ENCODE peak calls at places on chromosomes 12 and 14, in four cellular contexts. B is H9, T is mesendoderm, G is H1. V is an unnamed sample.

GRCh38 chr12:119354187-119354586 is 19.7 kb downstream of the CCDC60 start:
- DNase-seq in B (no peak), T (no peak), G (no peak), V (no peak)

GRCh38 chr14:62428429-62429203 is 616.6 kb downstream of the KCNH5 start:
- DNase-seq in B (no peak), T (peak; percentile 22), G (no peak), V (peak; percentile 65)

GRCh38 chr14:104784846-104785707 is 10.5 kb downstream of the AKT1 start:
- DNase-seq in B (no peak), T (no peak), G (no peak), V (no peak)

GRCh38 chr12:31752450-31752849 is 23.6 kb upstream of the AMN1 start:
- DNase-seq in B (no peak), T (peak; percentile 44), G (no peak), V (no peak)

GRCh38 chr14:32430326-32430725 is 101.2 kb downstream of the AKAP6 start:
- DNase-seq in B (no peak), T (no peak), G (no peak), V (peak; percentile 69)

GRCh38 chr14:93525691-93526451 is 95.1 kb downstream of the UNC79 start:
- DNase-seq in B (no peak), T (no peak), G (no peak), V (peak; percentile 10)

GRCh38 chr14:95300002-95300696 is 19.6 kb downstream of the CLMN start:
- DNase-seq in B (no peak), T (no peak), G (no peak), V (no peak)

GRCh38 chr14:96688629-96689028 is 108.6 kb upstream of the VRK1 start:
- DNase-seq in B (no peak), T (peak; percentile 41), G (no peak), V (no peak)

GRCh38 chr12:93369505-93369904 is 8.2 kb upstream of the NUDT4 start:
- DNase-seq in B (no peak), T (no peak), G (no peak), V (no peak)
- H4K5ac ChIP-seq in B (no peak overlapping the region), T (no peak overlapping the region), G (no peak overlapping the region), V (no peak overlapping the region)

DNA sequence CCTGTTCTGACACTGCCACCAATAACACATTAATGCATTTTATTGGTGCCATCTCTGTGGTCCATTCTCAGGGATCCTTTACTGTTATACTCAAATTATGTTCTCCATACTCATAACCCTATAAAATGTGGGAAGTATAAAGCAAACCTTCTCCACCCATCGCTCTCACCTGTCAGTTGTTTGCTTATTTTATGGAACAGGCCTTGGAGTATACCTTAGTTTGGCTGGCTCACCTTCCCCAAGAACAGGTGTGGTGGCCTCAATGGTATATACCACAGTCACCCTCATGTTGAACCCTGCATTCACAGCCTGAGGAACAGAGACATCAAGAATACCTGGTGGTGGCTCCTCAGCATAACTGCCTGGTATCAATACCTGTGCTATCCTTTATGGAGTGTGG is 308.4 kb upstream of the STXBP6 start:
- DNase-seq in B (no peak), T (no peak), G (no peak), V (no peak)
- H4K5ac ChIP-seq in B (no peak overlapping the region), T (no peak overlapping the region), G (no peak overlapping the region), V (no peak overlapping the region)

DNA sequence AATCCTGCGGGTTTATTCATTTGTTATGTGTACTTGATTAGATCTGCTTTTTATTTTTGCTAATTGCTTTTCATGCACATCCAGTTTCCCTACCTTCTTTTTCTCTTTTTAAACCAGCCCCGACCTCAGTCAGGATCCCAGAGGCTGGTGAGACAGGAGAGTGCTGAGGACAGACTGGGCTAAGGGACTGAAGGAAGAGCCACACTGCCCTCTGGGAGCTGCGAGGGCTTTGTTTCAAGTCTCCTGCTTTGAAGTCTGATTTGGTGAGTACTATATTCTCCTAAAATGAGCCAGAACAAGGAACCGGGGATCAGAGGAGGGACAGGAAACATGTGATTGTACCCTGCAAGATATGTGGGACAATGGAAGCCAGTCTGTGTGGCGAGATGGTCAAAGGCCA is 23.9 kb downstream of the PRICKLE1 start:
- DNase-seq in B (peak; percentile 69), T (peak; percentile 54), G (peak; percentile 50), V (no peak)
- H4K5ac ChIP-seq in B (no peak overlapping the region), T (no peak overlapping the region), G (no peak overlapping the region), V (peak overlapping the region; percentile 95)

GRCh38 chr12:95838125-95838524 is 20.6 kb upstream of the SNRPF start:
- DNase-seq in B (no peak), T (no peak), G (no peak), V (peak; percentile 72)
- H4K5ac ChIP-seq in B (no peak overlapping the region), T (no peak overlapping the region), G (no peak overlapping the region), V (no peak overlapping the region)

GRCh38 chr14:56135668-56136067 is 17.5 kb downstream of the PELI2 start:
- DNase-seq in B (no peak), T (no peak), G (no peak), V (no peak)

GRCh38 chr14:56131004-56131864 is 13.0 kb downstream of the PELI2 start:
- DNase-seq in B (no peak), T (no peak), G (no peak), V (no peak)

GRCh38 chr14:56135001-56135400 is 16.8 kb downstream of the PELI2 start:
- DNase-seq in B (no peak), T (no peak), G (no peak), V (no peak)

GRCh38 chr14:56131865-56132830 is 13.9 kb downstream of the PELI2 start:
- DNase-seq in B (no peak), T (no peak), G (no peak), V (no peak)

GRCh38 chr14:56133547-56133946 is 15.3 kb downstream of the PELI2 start:
- DNase-seq in B (peak; percentile 31), T (peak; percentile 54), G (no peak), V (no peak)
- H4K5ac ChIP-seq in B (no peak overlapping the region), T (no peak overlapping the region), G (no peak overlapping the region), V (peak overlapping the region; percentile 26)